ENCODE peak calls at places on chromosomes 2 and 18, in nine cellular contexts. V is NCI-H774; T is ELR; P is GM04503; E is NCI-H524; A is brain microvascular endothelial cell; X is activated naive CD4-positive, alpha-beta T cell treated with Interleukin-2 at 50 U/mL for 16 hours; D is neural crest cell; N is fibroblast of pulmonary artery. W is an unnamed sample.

GRCh38 chr2:121532347-121532766 is 1.7 kb downstream of the RNU4ATAC start:
- DNase-seq in V (no peak), T (peak; percentile 73), P (no peak), E (peak; percentile 50), A (peak; percentile 69), X (no peak), D (no peak), N (peak; percentile 80), W (no peak)

GRCh38 chr2:134308474-134309385 is 54.9 kb downstream of the MGAT5 start:
- DNase-seq in V (no peak), T (no peak), P (no peak), E (no peak), A (no peak), X (no peak), D (no peak), N (no peak), W (no peak)

GRCh38 chr2:174781298-174781697 is 17.0 kb upstream of the CHRNA1 start:
- DNase-seq in V (no peak), T (no peak), P (no peak), E (no peak), A (no peak), X (no peak), D (no peak), N (no peak), W (no peak)

GRCh38 chr18:49784427-49785185 is 28.7 kb downstream of the ACAA2 start:
- DNase-seq in V (no peak), T (no peak), P (no peak), E (no peak), A (no peak), X (no peak), D (no peak), N (peak; percentile 64), W (no peak)

GRCh38 chr2:74528600-74529356 is 728 bp downstream of the AUP1 start:
- DNase-seq in V (no peak), T (peak; percentile 69), P (no peak), E (no peak), A (no peak), X (no peak), D (no peak), N (no peak), W (no peak)

GRCh38 chr2:235532307-235532706 is 38.5 kb downstream of the AGAP1 start:
- DNase-seq in V (no peak), T (no peak), P (no peak), E (no peak), A (no peak), X (no peak), D (no peak), N (no peak), W (no peak)

GRCh38 chr2:2656046-2656715 is 325.1 kb upstream of the MYT1L start:
- DNase-seq in V (no peak), T (no peak), P (no peak), E (peak; percentile 32), A (no peak), X (no peak), D (peak; percentile 23), N (no peak), W (no peak)

GRCh38 chr18:1564793-1565192 is 660.1 kb downstream of the ADCYAP1 start:
- DNase-seq in V (no peak), T (no peak), P (no peak), E (no peak), A (no peak), X (no peak), D (no peak), N (no peak), W (no peak)

GRCh38 chr2:227228061-227228667 is 63.7 kb downstream of the COL4A3 start:
- DNase-seq in V (peak; percentile 43), T (no peak), P (no peak), E (no peak), A (no peak), X (no peak), D (no peak), N (no peak), W (peak; percentile 1)

GRCh38 chr18:79378416-79379250 is 17.1 kb upstream of the NFATC1 start:
- DNase-seq in V (no peak), T (peak; percentile 67), P (no peak), E (peak; percentile 54), A (peak; percentile 75), X (peak; percentile 85), D (peak; percentile 95), N (peak; percentile 82), W (peak; percentile 84)

W was measured in substantia nigra.